ENCODE peak calls at places on chromosomes 1 and 21, in six cellular contexts. V is A172, X is GM03348, K is EL, I is epithelial cell of esophagus, O is fibroblast of mammary gland. D is an unnamed sample.
A peak's percentile ranks its signal among the peaks of the same experiment; 100 is the strongest.

GRCh38 chr1:107782192-107782845 is 182.7 kb downstream of the VAV3 start:
- DNase-seq in V (peak; percentile 50), X (peak; percentile 53), K (peak; percentile 48), I (peak; percentile 64), O (peak; percentile 65), D (no peak)

GRCh38 chr1:180227843-180228647 is 2.0 kb upstream of the LHX4 start:
- DNase-seq in V (no peak), X (no peak), K (no peak), I (no peak), O (no peak), D (no peak)

GRCh38 chr1:21925334-21925940 is 11.7 kb downstream of the HSPG2 start:
- DNase-seq in V (no peak), X (no peak), K (no peak), I (no peak), O (no peak), D (no peak)

GRCh38 chr1:176692431-176692830 is 229.5 kb downstream of the PAPPA2 start:
- DNase-seq in V (no peak), X (no peak), K (no peak), I (no peak), O (no peak), D (no peak)

GRCh38 chr1:214665606-214666110 is 62.7 kb downstream of the CENPF start:
- DNase-seq in V (no peak), X (no peak), K (no peak), I (peak; percentile 17), O (peak; percentile 20), D (no peak)

GRCh38 chr1:78325293-78325692 is 165.5 kb upstream of the PTGFR start:
- DNase-seq in V (no peak), X (no peak), K (no peak), I (no peak), O (no peak), D (no peak)

GRCh38 chr1:200899954-200900867 is 5.5 kb downstream of the INAVA start:
- DNase-seq in V (no peak), X (no peak), K (no peak), I (no peak), O (no peak), D (no peak)

GRCh38 chr1:29043270-29043971 is 80.3 kb downstream of the TMEM200B start:
- DNase-seq in V (no peak), X (peak; percentile 33), K (no peak), I (no peak), O (peak; percentile 22), D (no peak)

GRCh38 chr1:116095027-116095426 is 16.2 kb upstream of the MAB21L3 start:
- DNase-seq in V (no peak), X (no peak), K (no peak), I (no peak), O (no peak), D (no peak)

GRCh38 chr1:72366473-72366872 is 84.1 kb upstream of the NEGR1 start:
- DNase-seq in V (peak; percentile 16), X (peak; percentile 23), K (peak; percentile 51), I (peak; percentile 89), O (peak; percentile 72), D (no peak)

GRCh38 chr1:244341455-244342450 is 110.0 kb downstream of the ADSS2 start:
- DNase-seq in V (peak; percentile 88), X (no peak), K (no peak), I (peak; percentile 94), O (peak; percentile 38), D (peak; percentile 30)

GRCh38 chr21:42444745-42445059 is 41.0 kb downstream of the UBASH3A start:
- DNase-seq in V (no peak), X (no peak), K (no peak), I (no peak), O (no peak), D (no peak)